ENCODE peak calls at places on chromosome 12, in five cellular contexts. B, H, E, V and A are unnamed samples.

GRCh38 chr12:89098390-89099102 is 253.8 kb downstream of the DUSP6 start:
- DNase-seq in E (no peak), H (no peak), B (no peak), V (no peak), A (no peak)

GRCh38 chr12:130258863-130259262 is 78.8 kb upstream of the PIWIL1 start:
- DNase-seq in V (no peak), B (no peak), H (no peak), E (no peak), A (no peak)

GRCh38 chr12:130163461-130164215 is 1.4 kb downstream of the FZD10 start:
- DNase-seq in B (no peak), V (no peak), E (no peak), H (no peak), A (no peak)

GRCh38 chr12:92191061-92191460 is 45.4 kb upstream of the BTG1 start:
- DNase-seq in B (no peak), E (no peak), V (no peak), H (no peak), A (no peak)

GRCh38 chr12:23927907-23928306 is 21.6 kb downstream of the SOX5 start:
- DNase-seq in E (no peak), H (no peak), V (no peak), B (no peak), A (no peak)

GRCh38 chr12:31928246-31929139 is 30.7 kb upstream of the RESF1 start:
- DNase-seq in E (no peak), V (no peak), B (no peak), H (no peak), A (no peak)

GRCh38 chr12:51281202-51281924 is 11.1 kb upstream of the SMAGP start:
- DNase-seq in H (peak), B (peak), E (no peak), V (no peak), A (no peak)

GRCh38 chr12:119780786-119781434 is 96.2 kb downstream of the CIT start:
- DNase-seq in E (no peak), V (no peak), H (peak), B (no peak), A (peak)

GRCh38 chr12:90999518-90999917 is 5.3 kb downstream of the EPYC start:
- DNase-seq in V (no peak), H (no peak), E (no peak), B (no peak), A (no peak)

GRCh38 chr12:119179335-119180021 is 747 bp downstream of the HSPB8 start:
- DNase-seq in B (no peak), H (peak), E (no peak), V (no peak), A (peak)

GRCh38 chr12:128908254-128908653 is 55.0 kb downstream of the GLT1D1 start:
- DNase-seq in H (no peak), V (no peak), B (no peak), E (no peak), A (no peak)

GRCh38 chr12:122668268-122668667 is 34.9 kb downstream of the HCAR2 start:
- DNase-seq in V (no peak), B (no peak), H (no peak), E (no peak), A (no peak)

GRCh38 chr12:47838286-47838931 is 18.7 kb upstream of the HDAC7 start:
- DNase-seq in B (no peak), H (peak), E (no peak), V (no peak), A (no peak)

GRCh38 chr12:64608901-64609542 is 1.3 kb upstream of the RASSF3 start:
- DNase-seq in B (no peak), V (no peak), E (no peak), H (peak), A (peak)

GRCh38 chr12:6272300-6273208 is 37.9 kb upstream of the PLEKHG6 start:
- DNase-seq in V (no peak), B (no peak), E (no peak), H (no peak), A (no peak)

GRCh38 chr12:114666746-114667668 is 17.0 kb downstream of the TBX3 start:
- DNase-seq in E (no peak), H (no peak), V (no peak), B (no peak), A (no peak)

GRCh38 chr12:123889000-123889399 is 83.6 kb downstream of the CCDC92 start:
- DNase-seq in V (no peak), B (no peak), E (no peak), H (no peak), A (no peak)

GRCh38 chr12:46266382-46266791 is 2.5 kb downstream of the SLC38A1 start:
- DNase-seq in E (no peak), V (no peak), H (peak), B (no peak), A (no peak)

GRCh38 chr12:93003540-93004239 is 74.6 kb upstream of the EEA1 start:
- DNase-seq in V (no peak), B (no peak), H (no peak), E (no peak), A (no peak)

GRCh38 chr12:132779781-132780353 is 18.2 kb upstream of the ANKLE2 start:
- DNase-seq in V (no peak), E (no peak), H (no peak), B (no peak), A (no peak)

GRCh38 chr12:58425481-58426392 is 484.4 kb downstream of the ATP23 start:
- DNase-seq in E (no peak), H (peak), B (no peak), V (no peak), A (peak)

GRCh38 chr12:39574378-39574777 is 45.2 kb downstream of the ABCD2 start:
- DNase-seq in V (no peak), H (no peak), E (no peak), B (no peak), A (no peak)

GRCh38 chr12:106074706-106075392 is 63.9 kb downstream of the NUAK1 start:
- DNase-seq in H (no peak), E (no peak), V (no peak), B (no peak), A (peak)

GRCh38 chr12:117412465-117413190 is 51.2 kb upstream of the NOS1 start:
- DNase-seq in H (no peak), V (no peak), B (peak), E (no peak), A (no peak)

GRCh38 chr12:48002773-48003218 is 1.5 kb downstream of the COL2A1 start:
- DNase-seq in V (no peak), E (no peak), H (no peak), B (no peak), A (no peak)

GRCh38 chr12:128178971-128179370 is 88.0 kb upstream of the TMEM132C start:
- DNase-seq in B (no peak), E (no peak), H (no peak), V (no peak), A (peak)

GRCh38 chr12:132726386-132726785 is 15.7 kb downstream of the PGAM5 start:
- DNase-seq in E (no peak), V (no peak), B (no peak), H (no peak), A (no peak)

GRCh38 chr12:10182662-10183061 is 3.8 kb downstream of the TMEM52B start:
- DNase-seq in V (no peak), E (no peak), B (no peak), H (peak), A (peak)

GRCh38 chr12:87943666-87944065 is 85.5 kb downstream of the C12orf50 start:
- DNase-seq in B (no peak), H (no peak), V (no peak), E (no peak), A (no peak)

GRCh38 chr12:113766880-113767878 is 198.9 kb downstream of the RBM19 start:
- DNase-seq in V (no peak), E (no peak), B (no peak), H (peak), A (peak)

GRCh38 chr12:105942316-105942715 is 196.4 kb downstream of the NUAK1 start:
- DNase-seq in B (no peak), V (no peak), H (no peak), E (no peak), A (no peak)

GRCh38 chr12:23041774-23042173 is 416.8 kb downstream of the ETNK1 start:
- DNase-seq in E (no peak), H (no peak), B (no peak), V (no peak), A (no peak)

GRCh38 chr12:55717397-55718007 is 1.7 kb downstream of the BLOC1S1 start:
- DNase-seq in B (no peak), H (no peak), E (no peak), V (no peak), A (peak)

GRCh38 chr12:46524778-46525177 is 152.2 kb upstream of the SLC38A2 start:
- DNase-seq in B (no peak), E (no peak), V (no peak), H (peak), A (peak)